ENCODE peak calls at places on chromosomes 12 and 14, in seven cellular contexts. D is astrocyte of the spinal cord; A is left ventricle myocardium inferior; U is omental fat pad; L is DMS53; W is activated CD8-positive, alpha-beta T cell treated with anti-CD3 and anti-CD28 coated beads, Interleukin-2, amount 10 ng/mL, durations not matched to agents 7 days and 5 days; H is T-helper 2 cell. Y is an unnamed sample.

GRCh38 chr12:32024884-32025599 is 65.8 kb downstream of the RESF1 start:
- DNase-seq in D (no peak), A (no peak), U (no peak), L (no peak), W (no peak), H (no peak), Y (no peak)

GRCh38 chr12:112906712-112907414 is at the start of gene OAS1:
- DNase-seq in D (peak), A (no peak), U (no peak), L (peak), W (peak), H (no peak), Y (peak)

GRCh38 chr14:35401853-35402252 is 2.7 kb downstream of the NFKBIA start:
- DNase-seq in D (no peak), A (peak), U (no peak), L (no peak), W (no peak), H (no peak), Y (no peak)

GRCh38 chr14:83940253-83940652 is 1589.7 kb upstream of the FLRT2 start:
- DNase-seq in D (no peak), A (no peak), U (no peak), L (peak), W (no peak), H (no peak), Y (no peak)

GRCh38 chr14:83575301-83575700 is 1954.6 kb upstream of the FLRT2 start:
- DNase-seq in D (peak), A (no peak), U (no peak), L (no peak), W (no peak), H (no peak), Y (no peak)

GRCh38 chr12:64273527-64274403 is 51.7 kb upstream of the KICS2 start:
- DNase-seq in D (no peak), A (no peak), U (no peak), L (peak), W (peak), H (no peak), Y (no peak)

GRCh38 chr12:243381-243780 is 19.3 kb downstream of the SLC6A13 start:
- DNase-seq in D (no peak), A (no peak), U (no peak), L (no peak), W (no peak), H (no peak), Y (no peak)

GRCh38 chr12:92973614-92974013 is 44.5 kb upstream of the EEA1 start:
- DNase-seq in D (peak), A (no peak), U (no peak), L (no peak), W (no peak), H (no peak), Y (no peak)

GRCh38 chr12:87930652-87931051 is 98.5 kb downstream of the C12orf50 start:
- DNase-seq in D (no peak), A (no peak), U (no peak), L (no peak), W (no peak), H (no peak), Y (no peak)

GRCh38 chr12:123134755-123135282 is 16.1 kb downstream of the PITPNM2 start:
- DNase-seq in D (no peak), A (no peak), U (no peak), L (no peak), W (no peak), H (no peak), Y (no peak)

GRCh38 chr12:92047058-92047826 is 98.4 kb downstream of the BTG1 start:
- DNase-seq in D (no peak), A (no peak), U (no peak), L (no peak), W (no peak), H (no peak), Y (peak)

GRCh38 chr12:75525263-75525662 is 13.9 kb upstream of the KRR1 start:
- DNase-seq in D (no peak), A (no peak), U (no peak), L (no peak), W (no peak), H (no peak), Y (no peak)

GRCh38 chr14:88559852-88560251 is 3.0 kb upstream of the ZC3H14 start:
- DNase-seq in D (peak), A (no peak), U (no peak), L (peak), W (no peak), H (no peak), Y (no peak)

GRCh38 chr14:95077380-95077779 is 79.9 kb downstream of the DICER1 start:
- DNase-seq in D (no peak), A (no peak), U (no peak), L (no peak), W (no peak), H (no peak), Y (no peak)

GRCh38 chr14:31543969-31544799 is 17.0 kb upstream of the NUBPL start:
- DNase-seq in D (peak), A (no peak), U (no peak), L (no peak), W (no peak), H (no peak), Y (no peak)

GRCh38 chr12:69904761-69905160 is 79.7 kb downstream of the MYRFL start:
- DNase-seq in D (peak), A (no peak), U (no peak), L (no peak), W (no peak), H (no peak), Y (no peak)

GRCh38 chr12:88258396-88258795 is 116.3 kb downstream of the TMTC3 start:
- DNase-seq in D (no peak), A (no peak), U (no peak), L (no peak), W (no peak), H (no peak), Y (no peak)

GRCh38 chr12:72276212-72276865 is 4.2 kb downstream of the TRHDE start:
- DNase-seq in D (peak), A (no peak), U (no peak), L (no peak), W (no peak), H (no peak), Y (no peak)

GRCh38 chr12:66693901-66694513 is 15.1 kb upstream of the GRIP1 start:
- DNase-seq in D (peak), A (no peak), U (no peak), L (peak), W (peak), H (no peak), Y (peak)

GRCh38 chr12:80129895-80130535 is 30.7 kb downstream of the OTOGL start:
- DNase-seq in D (no peak), A (no peak), U (no peak), L (no peak), W (no peak), H (no peak), Y (no peak)

GRCh38 chr14:98816718-98817117 is 455.3 kb downstream of the BCL11B start:
- DNase-seq in D (no peak), A (no peak), U (no peak), L (no peak), W (no peak), H (no peak), Y (no peak)

Y was measured in DMS153.